ENCODE peak calls at places on chromosomes 7 and 10, in five cellular contexts. P, U, I, R and O are unnamed samples. For H3K9me3, the result is how much of the 10 kb centered on the place peaks cover.

GRCh38 chr10:69360485-69361302 is 56.0 kb downstream of the TACR2 start:
- DNase-seq in U (peak), P (peak), R (peak), I (no peak), O (peak)

GRCh38 chr7:157555308-157555707 is 218.5 kb downstream of the DNAJB6 start:
- DNase-seq in U (peak), R (no peak), P (no peak), I (no peak), O (no peak)

GRCh38 chr10:132957131-132957530 is 14.8 kb upstream of the CFAP46 start:
- DNase-seq in R (no peak), I (no peak), U (no peak), P (no peak), O (no peak)

GRCh38 chr10:132366499-132366898 is 30.5 kb upstream of the PWWP2B start:
- DNase-seq in I (no peak), R (peak), U (no peak), P (no peak), O (no peak)

GRCh38 chr7:90244909-90245841 is at the start of gene CFAP69:
- DNase-seq in U (peak), I (peak), R (peak), P (peak), O (peak)

GRCh38 chr7:125025620-125026019 is 96.0 kb upstream of the POT1 start:
- DNase-seq in I (no peak), R (no peak), P (no peak), U (no peak), O (no peak)

GRCh38 chr10:47336387-47337134 is 11.6 kb upstream of the RBP3 start:
- DNase-seq in P (no peak), I (no peak), R (no peak), U (no peak), O (no peak)

GRCh38 chr10:68981074-68981473 is 7.5 kb upstream of the KIFBP start:
- DNase-seq in R (no peak), I (no peak), P (no peak), U (peak), O (no peak)

GRCh38 chr10:66637273-66638036 is 288.4 kb upstream of the LRRTM3 start:
- DNase-seq in P (peak), R (no peak), U (peak), I (no peak), O (no peak)

GRCh38 chr10:79468841-79469585 is 23.6 kb upstream of the ZCCHC24 start:
- DNase-seq in I (no peak), P (no peak), R (no peak), U (no peak), O (no peak)

GRCh38 chr7:95470452-95470851 is 15.3 kb upstream of the ASB4 start:
- DNase-seq in U (peak), P (peak), R (no peak), I (no peak), O (no peak)

GRCh38 chr7:158811461-158811860 is 17.8 kb downstream of the ESYT2 start:
- DNase-seq in P (peak), I (no peak), U (peak), R (no peak), O (no peak)

GRCh38 chr10:98404571-98405396 is 10.2 kb downstream of the PYROXD2 start:
- DNase-seq in I (no peak), P (peak), R (no peak), U (no peak), O (no peak)

GRCh38 chr7:106062521-106062931 is 49.6 kb downstream of the SYPL1 start:
- DNase-seq in I (no peak), R (no peak), U (no peak), P (peak), O (no peak)

GRCh38 chr7:601573-602340 is 82.1 kb upstream of the PDGFA start:
- DNase-seq in U (no peak), I (no peak), R (peak), P (no peak), O (peak)
- H3K27ac ChIP-seq in U (no peak), I (no peak), R (peak), P (no peak), O (peak)

GRCh38 chr10:130810856-130811255 is 500.7 kb downstream of the TCERG1L start:
- DNase-seq in U (no peak), P (no peak), R (no peak), I (peak), O (no peak)
- H3K9me3 ChIP-seq in U (under half), P (under half), R (under half), I (under half), O (under half)

GRCh38 chr10:28681345-28681763 is 4.0 kb downstream of the BAMBI start:
- DNase-seq in I (no peak), R (no peak), P (peak), U (no peak), O (peak)

GRCh38 chr10:28681928-28682750 is 4.8 kb downstream of the BAMBI start:
- DNase-seq in I (no peak), R (no peak), P (no peak), U (no peak), O (no peak)

GRCh38 chr10:28677889-28678686 is 767 bp downstream of the BAMBI start:
- DNase-seq in R (peak), U (peak), I (peak), P (peak), O (peak)

GRCh38 chr10:28678687-28679457 is 1.6 kb downstream of the BAMBI start:
- DNase-seq in R (no peak), P (peak), U (no peak), I (no peak), O (no peak)

DNA sequence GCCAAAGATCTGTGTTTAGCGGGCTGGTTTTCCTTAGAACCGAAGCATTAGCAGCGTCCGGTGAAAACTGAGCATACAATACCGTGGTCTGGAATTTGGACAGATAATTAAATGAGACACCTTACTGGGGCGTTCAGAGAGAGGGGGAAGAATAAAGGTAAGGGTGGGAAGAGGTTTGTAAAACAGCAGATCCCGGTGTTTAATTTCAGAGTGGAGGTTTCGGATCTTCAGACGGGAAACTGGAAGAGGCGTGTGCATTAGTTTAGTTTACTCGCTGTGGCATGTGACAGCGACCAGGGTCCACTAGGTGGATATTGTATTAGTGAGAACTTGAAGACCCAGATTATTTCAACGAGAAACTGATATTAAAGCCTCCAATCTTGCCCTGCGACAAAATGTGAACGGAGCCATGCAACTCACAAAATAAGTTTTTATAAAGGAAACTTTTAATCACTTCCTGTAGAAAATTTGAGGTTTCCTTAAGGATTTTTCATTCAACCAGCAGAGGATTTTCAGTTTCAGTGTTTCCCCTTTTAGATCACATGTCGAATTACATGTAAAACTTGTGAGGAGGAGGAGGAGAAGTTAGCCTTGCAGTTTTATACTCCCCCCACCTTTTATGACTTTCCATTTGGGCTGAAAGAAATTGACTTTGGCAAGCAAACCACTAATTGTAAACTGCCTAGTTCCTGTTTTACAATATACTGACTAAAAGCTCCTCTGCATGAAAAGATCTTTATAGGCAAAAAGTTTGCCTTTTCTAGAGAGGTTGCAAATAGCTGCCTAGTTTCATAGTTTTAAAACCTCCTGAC is 2.8 kb downstream of the BAMBI start:
- DNase-seq in R (no peak), U (peak), I (no peak), P (peak), O (no peak)
- H3K4me3 ChIP-seq in R (peak), U (peak), I (peak), P (peak), O (peak)

DNA sequence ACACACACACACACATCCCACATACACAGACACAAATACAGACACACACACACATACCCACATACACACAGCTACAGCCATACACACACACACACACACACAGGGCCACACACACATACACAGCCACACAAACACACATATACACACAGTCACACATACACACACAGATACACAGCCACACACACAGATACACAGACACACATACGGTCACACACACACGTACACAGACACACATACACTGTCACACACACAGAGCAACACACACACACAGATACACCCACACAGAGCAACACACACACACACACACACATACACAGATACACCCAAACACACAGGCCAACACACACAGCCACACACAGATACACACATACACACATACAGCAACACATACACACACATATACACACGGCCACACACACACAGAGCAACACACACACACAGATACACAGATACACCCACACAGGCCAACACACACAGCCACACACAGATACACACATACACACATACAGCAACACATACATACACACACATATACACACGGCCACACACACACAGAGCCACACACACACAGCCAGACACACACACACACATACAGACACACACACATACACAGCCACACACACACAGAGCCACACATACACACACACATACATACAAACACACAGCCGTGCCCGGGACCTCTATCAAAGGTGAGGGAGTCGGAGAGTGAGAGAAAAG is 22.3 kb downstream of the KCP start:
- DNase-seq in P (no peak), U (no peak), R (no peak), I (no peak), O (no peak)
- H3K27ac ChIP-seq in P (no peak), U (no peak), R (no peak), I (no peak), O (no peak)

GRCh38 chr10:64503429-64503828 is 982.2 kb downstream of the REEP3 start:
- DNase-seq in U (no peak), P (no peak), I (no peak), R (no peak), O (no peak)
- H3K9me3 ChIP-seq in U (under half), P (under half), I (under half), R (under half), O (under half)

GRCh38 chr7:98880485-98880884 is 2.2 kb downstream of the TRRAP start:
- DNase-seq in U (no peak), I (no peak), P (no peak), R (no peak), O (no peak)

GRCh38 chr7:98879198-98879988 is 1.1 kb downstream of the TRRAP start:
- DNase-seq in I (peak), R (no peak), U (peak), P (peak), O (no peak)

GRCh38 chr7:98881561-98882315 is 3.4 kb downstream of the TRRAP start:
- DNase-seq in R (no peak), I (no peak), P (peak), U (no peak), O (no peak)

GRCh38 chr7:98878365-98879197 is at the start of gene TRRAP:
- DNase-seq in U (peak), R (peak), P (peak), I (peak), O (peak)

GRCh38 chr7:98879989-98880337 is 1.6 kb downstream of the TRRAP start:
- DNase-seq in R (no peak), P (no peak), I (no peak), U (no peak), O (no peak)
- H3K4me3 ChIP-seq in R (peak), P (peak), I (peak), U (no peak), O (peak)

DNA sequence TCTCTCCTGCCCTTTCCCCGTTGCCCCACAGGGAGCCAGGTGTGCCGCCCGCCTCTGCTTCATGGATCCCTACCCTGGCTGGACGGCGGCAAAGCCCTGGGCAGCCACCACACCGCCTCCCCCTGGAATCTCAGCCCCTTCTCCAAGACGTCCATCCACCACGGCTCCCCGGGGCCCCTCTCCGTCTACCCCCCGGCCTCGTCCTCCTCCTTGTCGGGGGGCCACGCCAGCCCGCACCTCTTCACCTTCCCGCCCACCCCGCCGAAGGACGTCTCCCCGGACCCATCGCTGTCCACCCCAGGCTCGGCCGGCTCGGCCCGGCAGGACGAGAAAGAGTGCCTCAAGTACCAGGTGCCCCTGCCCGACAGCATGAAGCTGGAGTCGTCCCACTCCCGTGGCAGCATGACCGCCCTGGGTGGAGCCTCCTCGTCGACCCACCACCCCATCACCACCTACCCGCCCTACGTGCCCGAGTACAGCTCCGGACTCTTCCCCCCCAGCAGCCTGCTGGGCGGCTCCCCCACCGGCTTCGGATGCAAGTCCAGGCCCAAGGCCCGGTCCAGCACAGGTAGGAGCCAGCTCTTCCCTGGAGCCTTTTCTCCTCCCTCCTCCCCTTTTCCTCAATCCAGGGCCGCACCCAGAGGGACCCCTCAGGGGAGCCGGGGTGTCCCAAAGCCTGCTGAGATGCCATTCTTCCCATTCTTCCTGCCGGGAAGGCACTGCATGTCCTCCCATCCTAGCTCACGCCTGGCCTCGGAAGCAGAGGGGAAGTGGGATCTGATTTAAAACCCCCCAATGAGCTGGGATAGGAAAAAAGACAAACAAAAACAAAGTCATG is 4.0 kb downstream of the GATA3 start:
- DNase-seq in I (peak), R (no peak), U (no peak), P (peak), O (no peak)
- H3K27ac ChIP-seq in I (no peak), R (peak), U (no peak), P (peak), O (no peak)

GRCh38 chr10:30114401-30114800 is 55.0 kb upstream of the JCAD start:
- DNase-seq in P (no peak), U (no peak), R (no peak), I (no peak), O (no peak)

GRCh38 chr10:30114871-30115270 is 55.5 kb upstream of the JCAD start:
- DNase-seq in R (no peak), P (no peak), U (peak), I (no peak), O (no peak)

GRCh38 chr10:30118590-30118989 is 59.2 kb upstream of the JCAD start:
- DNase-seq in I (no peak), U (no peak), P (no peak), R (no peak), O (no peak)

GRCh38 chr10:30116254-30116573 is 56.8 kb upstream of the JCAD start:
- DNase-seq in P (no peak), I (no peak), R (no peak), U (no peak), O (peak)

DNA sequence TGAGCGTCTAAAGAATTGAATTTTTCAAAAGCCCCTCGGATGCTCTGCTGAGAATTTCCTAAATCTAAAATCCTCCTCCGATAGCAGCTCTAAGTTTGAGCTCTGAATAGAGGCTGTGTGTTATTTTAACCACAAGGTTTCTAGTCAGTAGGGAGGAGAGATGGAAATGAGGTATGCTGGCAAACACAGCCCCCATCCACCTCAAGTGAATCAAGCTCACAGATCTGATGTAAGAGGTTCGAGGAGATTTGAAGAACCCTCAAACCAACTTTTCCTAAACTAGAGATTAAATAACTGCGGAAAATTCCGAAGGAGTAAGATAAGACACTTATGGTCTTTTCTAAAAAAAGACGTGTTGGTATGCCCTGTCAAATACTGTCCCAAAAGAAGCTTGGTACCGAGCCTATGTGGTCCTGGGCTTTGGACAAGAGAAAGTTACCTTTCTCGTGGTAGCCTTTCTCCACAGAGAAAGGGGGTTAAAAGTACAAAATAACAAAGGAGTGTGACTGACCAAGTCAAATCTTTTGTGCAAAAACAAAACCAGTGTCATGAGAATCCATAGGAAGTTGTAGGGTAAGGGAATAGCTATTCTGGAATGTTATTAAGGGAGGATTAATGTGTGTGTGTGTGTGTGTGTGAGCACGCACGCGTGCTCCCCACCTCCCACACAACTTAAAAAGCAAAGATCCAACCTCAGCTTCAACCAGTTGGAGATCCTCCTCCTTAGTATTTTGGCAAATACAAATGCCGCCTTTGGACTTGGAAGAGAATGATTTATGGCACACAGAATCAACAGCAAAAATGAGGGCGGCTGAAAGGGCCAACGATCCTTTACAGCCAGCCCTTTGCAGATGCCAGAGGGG is 56.2 kb upstream of the JCAD start:
- DNase-seq in U (no peak), I (no peak), P (no peak), R (no peak), O (no peak)
- H3K9me3 ChIP-seq in U (under half), I (under half), P (under half), R (under half), O (under half)

DNA sequence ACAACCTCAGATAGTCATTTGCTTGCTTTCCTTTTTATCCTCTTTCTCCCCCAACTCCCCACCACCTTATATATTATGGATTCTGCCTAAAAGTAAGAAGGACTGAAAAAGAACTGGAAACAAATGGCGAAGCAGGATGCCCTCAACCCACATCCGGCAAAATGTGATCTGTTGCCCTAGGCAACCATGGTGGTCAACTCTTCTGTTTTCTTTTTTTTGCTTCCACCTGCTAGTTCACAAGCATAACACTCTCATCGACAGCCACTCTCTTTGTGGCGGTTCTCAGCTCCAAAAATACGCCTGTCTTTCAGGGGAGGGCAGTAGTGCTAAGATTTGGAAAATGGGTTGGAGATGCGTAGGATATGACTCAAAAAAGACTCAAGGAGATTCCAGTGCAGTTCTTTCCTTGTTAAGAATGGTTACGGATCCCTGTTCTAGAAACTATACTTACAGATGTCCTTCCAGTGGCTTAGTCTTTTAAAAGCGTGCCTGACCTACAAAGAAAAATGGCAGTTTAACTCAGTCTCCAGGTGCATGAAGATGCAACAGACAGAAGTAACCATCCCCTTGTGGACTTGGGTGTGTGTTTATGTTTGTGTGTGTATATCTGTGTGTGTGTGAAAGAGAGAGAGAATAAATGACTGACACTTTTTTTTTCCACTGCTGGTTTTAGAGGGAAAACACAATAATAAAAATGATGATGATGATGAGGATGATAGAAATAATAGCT is 10.7 kb downstream of the APBB1IP start:
- DNase-seq in U (no peak), I (no peak), R (no peak), P (no peak), O (no peak)
- H3K4me3 ChIP-seq in U (no peak), I (no peak), R (no peak), P (no peak), O (no peak)

GRCh38 chr7:7695418-7695817 is 23.0 kb downstream of the RPA3 start:
- DNase-seq in P (no peak), U (no peak), I (no peak), R (no peak), O (no peak)
- H3K27ac ChIP-seq in P (no peak), U (no peak), I (no peak), R (no peak), O (peak)